ENCODE peak calls at places on chromosomes 11 and 22, in six cellular contexts. One of them, this sample, is unnamed.

GRCh38 chr11:75170463-75171201 is 19.7 kb downstream of the SLCO2B1 start:
- DNase-seq in A549: no peak
- DNase-seq in HepG2: no peak
- DNase-seq in NB4: no peak
- DNase-seq in endothelial cell of umbilical vein: no peak
- DNase-seq in K562: peak
- DNase-seq in this sample: no peak

GRCh38 chr22:32802291-32802826 is 854 bp downstream of the TIMP3 start:
- DNase-seq in endothelial cell of umbilical vein: no peak
- DNase-seq in A549: no peak
- DNase-seq in NB4: no peak
- DNase-seq in K562: no peak
- DNase-seq in HepG2: no peak
- DNase-seq in this sample: no peak

GRCh38 chr11:65471410-65471762 is 27.5 kb upstream of the MALAT1 start:
- DNase-seq in K562: peak
- DNase-seq in HepG2: peak
- DNase-seq in A549: peak
- DNase-seq in NB4: peak
- DNase-seq in endothelial cell of umbilical vein: peak
- DNase-seq in this sample: no peak

GRCh38 chr11:22787565-22788162 is 41.9 kb downstream of the SVIP start:
- DNase-seq in HepG2: peak
- DNase-seq in K562: peak
- DNase-seq in NB4: peak
- DNase-seq in endothelial cell of umbilical vein: peak
- DNase-seq in A549: peak
- DNase-seq in this sample: no peak

GRCh38 chr11:8806974-8807373 is 104.0 kb upstream of the AKIP1 start:
- DNase-seq in K562: no peak
- DNase-seq in endothelial cell of umbilical vein: no peak
- DNase-seq in A549: no peak
- DNase-seq in NB4: no peak
- DNase-seq in HepG2: no peak
- DNase-seq in this sample: no peak

GRCh38 chr11:125062196-125062930 is 742 bp upstream of the SLC37A2 start:
- DNase-seq in HepG2: no peak
- DNase-seq in K562: no peak
- DNase-seq in NB4: peak
- DNase-seq in A549: no peak
- DNase-seq in endothelial cell of umbilical vein: no peak
- DNase-seq in this sample: no peak

GRCh38 chr22:38505595-38506117 is 455 bp downstream of the DDX17 start:
- DNase-seq in endothelial cell of umbilical vein: peak
- DNase-seq in K562: peak
- DNase-seq in NB4: peak
- DNase-seq in A549: peak
- DNase-seq in HepG2: no peak
- DNase-seq in this sample: no peak

GRCh38 chr11:61516675-61517516 is 8.3 kb downstream of the LRRC10B start:
- DNase-seq in K562: peak
- DNase-seq in NB4: peak
- DNase-seq in endothelial cell of umbilical vein: peak
- DNase-seq in HepG2: peak
- DNase-seq in A549: peak
- DNase-seq in this sample: no peak

GRCh38 chr11:2797741-2798361 is 87.7 kb downstream of the CDKN1C start:
- DNase-seq in K562: no peak
- DNase-seq in endothelial cell of umbilical vein: no peak
- DNase-seq in A549: no peak
- DNase-seq in HepG2: no peak
- DNase-seq in NB4: no peak
- DNase-seq in this sample: no peak

GRCh38 chr11:33471541-33471940 is 214.4 kb downstream of the HIPK3 start:
- DNase-seq in K562: no peak
- DNase-seq in A549: no peak
- DNase-seq in HepG2: no peak
- DNase-seq in endothelial cell of umbilical vein: no peak
- DNase-seq in NB4: no peak
- DNase-seq in this sample: no peak

GRCh38 chr22:20433191-20433590 is 4.4 kb downstream of the SCARF2 start:
- DNase-seq in HepG2: no peak
- DNase-seq in endothelial cell of umbilical vein: no peak
- DNase-seq in A549: no peak
- DNase-seq in K562: no peak
- DNase-seq in NB4: no peak
- DNase-seq in this sample: no peak

GRCh38 chr11:47941907-47942558 is 38.3 kb upstream of the PTPRJ start:
- DNase-seq in A549: no peak
- DNase-seq in endothelial cell of umbilical vein: no peak
- DNase-seq in HepG2: peak
- DNase-seq in NB4: peak
- DNase-seq in K562: no peak
- DNase-seq in this sample: no peak

GRCh38 chr11:126350811-126351210 is 4.7 kb upstream of the ST3GAL4 start:
- DNase-seq in NB4: peak
- DNase-seq in HepG2: no peak
- DNase-seq in A549: no peak
- DNase-seq in K562: no peak
- DNase-seq in endothelial cell of umbilical vein: no peak
- DNase-seq in this sample: no peak

GRCh38 chr11:47185305-47186075 is 744 bp downstream of the PACSIN3 start:
- DNase-seq in K562: no peak
- DNase-seq in A549: no peak
- DNase-seq in NB4: peak
- DNase-seq in HepG2: peak
- DNase-seq in endothelial cell of umbilical vein: peak
- DNase-seq in this sample: no peak

GRCh38 chr22:20621162-20621561 is 113.8 kb downstream of the MED15 start:
- DNase-seq in NB4: no peak
- DNase-seq in HepG2: no peak
- DNase-seq in A549: no peak
- DNase-seq in endothelial cell of umbilical vein: no peak
- DNase-seq in K562: no peak
- DNase-seq in this sample: no peak

GRCh38 chr22:38455530-38456271 is 702 bp upstream of the KCNJ4 start:
- DNase-seq in HepG2: no peak
- DNase-seq in K562: peak
- DNase-seq in NB4: no peak
- DNase-seq in endothelial cell of umbilical vein: no peak
- DNase-seq in A549: no peak
- DNase-seq in this sample: no peak

GRCh38 chr11:46249103-46249942 is 28.1 kb upstream of the CREB3L1 start:
- DNase-seq in HepG2: no peak
- DNase-seq in A549: no peak
- DNase-seq in NB4: no peak
- DNase-seq in endothelial cell of umbilical vein: no peak
- DNase-seq in K562: peak
- DNase-seq in this sample: no peak

GRCh38 chr11:269146-269890 is 8.9 kb upstream of the NLRP6 start:
- DNase-seq in K562: no peak
- DNase-seq in HepG2: peak
- DNase-seq in A549: no peak
- DNase-seq in NB4: peak
- DNase-seq in endothelial cell of umbilical vein: no peak
- DNase-seq in this sample: peak

GRCh38 chr22:21568207-21569075 is 927 bp downstream of the UBE2L3 start:
- DNase-seq in HepG2: peak
- DNase-seq in NB4: peak
- DNase-seq in endothelial cell of umbilical vein: peak
- DNase-seq in A549: no peak
- DNase-seq in K562: peak
- DNase-seq in this sample: no peak

GRCh38 chr22:40628354-40629042 is 8.0 kb downstream of the MRTFA start:
- DNase-seq in endothelial cell of umbilical vein: no peak
- DNase-seq in NB4: peak
- DNase-seq in K562: no peak
- DNase-seq in HepG2: no peak
- DNase-seq in A549: no peak
- DNase-seq in this sample: peak

GRCh38 chr11:61091373-61092279 is 10.7 kb upstream of the CD5 start:
- DNase-seq in HepG2: no peak
- DNase-seq in NB4: peak
- DNase-seq in K562: peak
- DNase-seq in endothelial cell of umbilical vein: no peak
- DNase-seq in A549: no peak
- DNase-seq in this sample: no peak

GRCh38 chr11:20276661-20277000 is 86.9 kb upstream of the HTATIP2 start:
- DNase-seq in K562: no peak
- DNase-seq in A549: no peak
- DNase-seq in endothelial cell of umbilical vein: no peak
- DNase-seq in NB4: no peak
- DNase-seq in HepG2: no peak
- DNase-seq in this sample: no peak

GRCh38 chr11:720017-720641 is 14.1 kb downstream of the EPS8L2 start:
- DNase-seq in A549: no peak
- DNase-seq in endothelial cell of umbilical vein: no peak
- DNase-seq in K562: no peak
- DNase-seq in NB4: no peak
- DNase-seq in HepG2: no peak
- DNase-seq in this sample: no peak

GRCh38 chr22:17085277-17086091 is 684 bp downstream of the IL17RA start:
- DNase-seq in endothelial cell of umbilical vein: no peak
- DNase-seq in NB4: peak
- DNase-seq in A549: no peak
- DNase-seq in K562: peak
- DNase-seq in HepG2: no peak
- DNase-seq in this sample: no peak

GRCh38 chr11:13224324-13224723 is 53.3 kb upstream of the BMAL1 start:
- DNase-seq in HepG2: no peak
- DNase-seq in K562: no peak
- DNase-seq in A549: no peak
- DNase-seq in endothelial cell of umbilical vein: no peak
- DNase-seq in NB4: no peak
- DNase-seq in this sample: no peak

GRCh38 chr11:114179234-114179941 is 116.8 kb upstream of the NNMT start:
- DNase-seq in NB4: no peak
- DNase-seq in A549: no peak
- DNase-seq in K562: no peak
- DNase-seq in HepG2: no peak
- DNase-seq in endothelial cell of umbilical vein: peak
- DNase-seq in this sample: no peak

GRCh38 chr11:12150831-12151382 is 40.5 kb downstream of the MICAL2 start:
- DNase-seq in endothelial cell of umbilical vein: no peak
- DNase-seq in NB4: peak
- DNase-seq in K562: no peak
- DNase-seq in A549: no peak
- DNase-seq in HepG2: no peak
- DNase-seq in this sample: no peak

GRCh38 chr11:69518081-69518950 is 36.9 kb downstream of the LINC01488 start:
- DNase-seq in HepG2: no peak
- DNase-seq in K562: no peak
- DNase-seq in NB4: no peak
- DNase-seq in A549: no peak
- DNase-seq in endothelial cell of umbilical vein: no peak
- DNase-seq in this sample: no peak

GRCh38 chr22:43343262-43343988 is at the start of gene SCUBE1:
- DNase-seq in endothelial cell of umbilical vein: peak
- DNase-seq in K562: peak
- DNase-seq in NB4: no peak
- DNase-seq in HepG2: no peak
- DNase-seq in A549: peak
- DNase-seq in this sample: no peak

GRCh38 chr11:118005224-118006152 is 19.3 kb downstream of the IL10RA start:
- DNase-seq in HepG2: no peak
- DNase-seq in NB4: no peak
- DNase-seq in A549: no peak
- DNase-seq in endothelial cell of umbilical vein: no peak
- DNase-seq in K562: peak
- DNase-seq in this sample: no peak

GRCh38 chr22:24420072-24420976 is 7.1 kb upstream of the ADORA2A start:
- DNase-seq in NB4: no peak
- DNase-seq in K562: no peak
- DNase-seq in HepG2: peak
- DNase-seq in A549: no peak
- DNase-seq in endothelial cell of umbilical vein: peak
- DNase-seq in this sample: no peak

GRCh38 chr22:49372530-49373288 is 455.0 kb downstream of the BRD1 start:
- DNase-seq in K562: peak
- DNase-seq in endothelial cell of umbilical vein: no peak
- DNase-seq in HepG2: peak
- DNase-seq in NB4: peak
- DNase-seq in A549: peak
- DNase-seq in this sample: no peak

GRCh38 chr22:48270731-48271130 is 1508.3 kb downstream of the TBC1D22A start:
- DNase-seq in A549: no peak
- DNase-seq in NB4: no peak
- DNase-seq in HepG2: no peak
- DNase-seq in endothelial cell of umbilical vein: no peak
- DNase-seq in K562: no peak
- DNase-seq in this sample: no peak
- TF ChIP-seq MYC in A549: no peak
- TF ChIP-seq MYC in NB4: no peak
- TF ChIP-seq MYC in HepG2: no peak
- TF ChIP-seq MYC in endothelial cell of umbilical vein: no peak
- TF ChIP-seq MYC in K562: no peak
- TF ChIP-seq MYC in this sample: no peak

DNA sequence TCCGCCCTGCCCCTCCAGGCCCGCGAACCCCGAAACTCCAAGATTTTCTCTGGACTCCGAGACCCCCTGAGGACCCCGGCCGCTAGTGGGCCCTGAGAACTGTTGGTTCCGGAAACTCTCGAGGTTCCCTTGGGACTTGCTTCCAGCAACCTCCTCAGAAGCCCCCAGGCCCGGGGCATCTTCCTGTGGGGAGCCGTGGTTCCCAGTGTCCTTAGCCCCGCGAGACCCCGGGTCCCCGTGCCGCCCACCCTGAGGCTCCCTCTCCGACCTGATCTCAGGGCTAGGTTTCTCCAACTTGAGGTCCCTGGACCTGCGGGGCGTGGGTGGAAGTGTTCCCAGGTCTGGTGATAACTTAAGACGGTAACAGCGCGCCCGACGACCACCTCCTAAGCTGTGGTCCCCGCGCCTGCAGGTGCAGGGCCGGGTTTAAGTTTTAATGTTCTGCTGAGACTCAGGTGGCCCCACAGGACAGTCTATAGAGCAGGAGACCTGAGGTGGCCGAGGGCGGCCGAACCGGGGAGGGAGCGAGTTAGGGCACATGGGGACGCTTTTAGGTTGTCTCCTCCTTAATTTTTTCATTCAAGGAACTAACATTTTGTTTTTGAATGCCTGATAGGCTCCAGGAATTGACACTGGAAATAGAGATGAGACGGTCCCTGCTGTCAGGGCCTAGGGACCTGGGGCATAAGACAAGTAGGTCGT is 748 bp downstream of the FAM118A start:
- DNase-seq in K562: no peak
- DNase-seq in NB4: peak
- DNase-seq in endothelial cell of umbilical vein: peak
- DNase-seq in HepG2: no peak
- DNase-seq in A549: no peak
- DNase-seq in this sample: no peak
- TF ChIP-seq MYC in K562: no peak
- TF ChIP-seq MYC in NB4: no peak
- TF ChIP-seq MYC in endothelial cell of umbilical vein: no peak
- TF ChIP-seq MYC in HepG2: no peak
- TF ChIP-seq MYC in A549: no peak
- TF ChIP-seq MYC in this sample: no peak

GRCh38 chr11:27218498-27219038 is 144.4 kb downstream of the CCDC34 start:
- DNase-seq in K562: no peak
- DNase-seq in NB4: no peak
- DNase-seq in A549: no peak
- DNase-seq in endothelial cell of umbilical vein: no peak
- DNase-seq in HepG2: no peak
- DNase-seq in this sample: no peak
- TF ChIP-seq MYC in K562: no peak
- TF ChIP-seq MYC in NB4: no peak
- TF ChIP-seq MYC in A549: no peak
- TF ChIP-seq MYC in endothelial cell of umbilical vein: no peak
- TF ChIP-seq MYC in HepG2: no peak
- TF ChIP-seq MYC in this sample: no peak

GRCh38 chr11:131656839-131657211 is 286.4 kb downstream of the NTM start:
- DNase-seq in K562: no peak
- DNase-seq in A549: no peak
- DNase-seq in NB4: no peak
- DNase-seq in endothelial cell of umbilical vein: no peak
- DNase-seq in HepG2: no peak
- DNase-seq in this sample: no peak
- TF ChIP-seq MYC in K562: no peak
- TF ChIP-seq MYC in A549: no peak
- TF ChIP-seq MYC in NB4: no peak
- TF ChIP-seq MYC in endothelial cell of umbilical vein: no peak
- TF ChIP-seq MYC in HepG2: no peak
- TF ChIP-seq MYC in this sample: no peak